ENCODE peak calls at places on chromosomes 5 and 9, in six cellular contexts. One of them, this sample, is unnamed. For H3K4me1, the result is how much of the 10 kb centered on the place peaks cover.

GRCh38 chr5:79728396-79728795 is 38.8 kb downstream of the CMYA5 start:
- DNase-seq in tibial artery: no peak
- DNase-seq in mesendoderm: no peak
- DNase-seq in tibial nerve: no peak
- DNase-seq in transverse colon: no peak
- DNase-seq in SJSA1: no peak
- DNase-seq in this sample: no peak

GRCh38 chr9:119094086-119094485 is 275.1 kb downstream of the BRINP1 start:
- DNase-seq in transverse colon: no peak
- DNase-seq in tibial nerve: no peak
- DNase-seq in mesendoderm: no peak
- DNase-seq in tibial artery: no peak
- DNase-seq in SJSA1: no peak
- DNase-seq in this sample: no peak

GRCh38 chr5:44719856-44720255 is 88.9 kb upstream of the MRPS30 start:
- DNase-seq in transverse colon: no peak
- DNase-seq in tibial nerve: no peak
- DNase-seq in SJSA1: no peak
- DNase-seq in tibial artery: no peak
- DNase-seq in mesendoderm: peak
- DNase-seq in this sample: no peak

GRCh38 chr5:120017523-120017922 is 388.2 kb downstream of the FAM170A start:
- DNase-seq in tibial nerve: no peak
- DNase-seq in mesendoderm: no peak
- DNase-seq in SJSA1: no peak
- DNase-seq in transverse colon: no peak
- DNase-seq in tibial artery: no peak
- DNase-seq in this sample: no peak

GRCh38 chr5:138178516-138179276 is at the start of the genes BRD8 and KIF20A:
- DNase-seq in mesendoderm: peak
- DNase-seq in tibial nerve: peak
- DNase-seq in tibial artery: peak
- DNase-seq in transverse colon: peak
- DNase-seq in SJSA1: peak
- DNase-seq in this sample: peak

GRCh38 chr9:21778300-21778699 is 24.1 kb upstream of the MTAP start:
- DNase-seq in transverse colon: no peak
- DNase-seq in mesendoderm: no peak
- DNase-seq in tibial nerve: no peak
- DNase-seq in SJSA1: no peak
- DNase-seq in tibial artery: no peak
- DNase-seq in this sample: no peak

GRCh38 chr5:41291323-41291722 is 78.0 kb upstream of the C6 start:
- DNase-seq in transverse colon: no peak
- DNase-seq in tibial artery: no peak
- DNase-seq in mesendoderm: no peak
- DNase-seq in SJSA1: no peak
- DNase-seq in tibial nerve: no peak
- DNase-seq in this sample: no peak

GRCh38 chr9:108612510-108612909 is 243.3 kb downstream of the ACTL7B start:
- DNase-seq in tibial nerve: no peak
- DNase-seq in SJSA1: no peak
- DNase-seq in transverse colon: no peak
- DNase-seq in tibial artery: no peak
- DNase-seq in mesendoderm: no peak
- DNase-seq in this sample: no peak

GRCh38 chr9:97319380-97319779 is 11.9 kb downstream of the CCDC180 start:
- DNase-seq in SJSA1: no peak
- DNase-seq in tibial artery: no peak
- DNase-seq in transverse colon: no peak
- DNase-seq in mesendoderm: no peak
- DNase-seq in tibial nerve: no peak
- DNase-seq in this sample: no peak

GRCh38 chr5:37723147-37723961 is 116.5 kb downstream of the GDNF start:
- DNase-seq in SJSA1: no peak
- DNase-seq in transverse colon: no peak
- DNase-seq in tibial artery: no peak
- DNase-seq in tibial nerve: no peak
- DNase-seq in mesendoderm: peak
- DNase-seq in this sample: peak

GRCh38 chr9:32603914-32604852 is 31.2 kb upstream of the NDUFB6 start:
- DNase-seq in SJSA1: no peak
- DNase-seq in tibial artery: no peak
- DNase-seq in transverse colon: no peak
- DNase-seq in mesendoderm: no peak
- DNase-seq in tibial nerve: no peak
- DNase-seq in this sample: no peak
- H3K4me1 ChIP-seq in SJSA1: under half
- H3K4me1 ChIP-seq in tibial artery: under half
- H3K4me1 ChIP-seq in transverse colon: under half
- H3K4me1 ChIP-seq in mesendoderm: under half
- H3K4me1 ChIP-seq in tibial nerve: under half
- H3K4me1 ChIP-seq in this sample: under half

DNA sequence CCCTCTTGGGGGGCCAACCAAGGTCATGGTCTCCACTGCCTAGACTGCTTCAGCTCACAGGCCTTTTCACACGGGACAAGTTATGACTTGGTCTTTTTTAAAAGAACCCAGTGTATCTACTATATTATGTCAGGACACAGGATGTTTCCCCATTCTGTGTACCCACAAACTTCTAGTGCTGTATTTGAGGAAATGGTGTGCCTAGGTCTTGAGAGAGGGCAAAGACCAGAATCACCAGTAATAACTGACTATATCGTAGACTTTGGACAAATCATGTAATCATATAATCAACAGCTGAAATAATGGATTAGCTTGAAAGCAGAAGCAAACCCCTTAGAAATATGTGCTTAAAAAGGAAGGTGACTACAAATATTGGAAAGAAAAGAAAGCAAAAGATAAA is 133.3 kb downstream of the ARL15 start:
- DNase-seq in transverse colon: no peak
- DNase-seq in mesendoderm: no peak
- DNase-seq in SJSA1: no peak
- DNase-seq in tibial nerve: no peak
- DNase-seq in tibial artery: no peak
- DNase-seq in this sample: no peak
- H3K4me1 ChIP-seq in transverse colon: under half
- H3K4me1 ChIP-seq in mesendoderm: under half
- H3K4me1 ChIP-seq in SJSA1: under half
- H3K4me1 ChIP-seq in tibial nerve: under half
- H3K4me1 ChIP-seq in tibial artery: under half
- H3K4me1 ChIP-seq in this sample: under half

GRCh38 chr5:1835431-1835830 is 34.2 kb downstream of the NDUFS6 start:
- DNase-seq in mesendoderm: no peak
- DNase-seq in SJSA1: no peak
- DNase-seq in tibial artery: peak
- DNase-seq in transverse colon: no peak
- DNase-seq in tibial nerve: no peak
- DNase-seq in this sample: no peak

GRCh38 chr5:1832511-1833250 is 31.5 kb downstream of the NDUFS6 start:
- DNase-seq in tibial artery: no peak
- DNase-seq in transverse colon: no peak
- DNase-seq in SJSA1: no peak
- DNase-seq in mesendoderm: no peak
- DNase-seq in tibial nerve: no peak
- DNase-seq in this sample: no peak

GRCh38 chr5:1833264-1834021 is 32.2 kb downstream of the NDUFS6 start:
- DNase-seq in transverse colon: no peak
- DNase-seq in tibial nerve: no peak
- DNase-seq in tibial artery: no peak
- DNase-seq in SJSA1: no peak
- DNase-seq in mesendoderm: no peak
- DNase-seq in this sample: no peak

GRCh38 chr5:1834721-1835425 is 33.7 kb downstream of the NDUFS6 start:
- DNase-seq in tibial artery: peak
- DNase-seq in transverse colon: no peak
- DNase-seq in SJSA1: no peak
- DNase-seq in tibial nerve: no peak
- DNase-seq in mesendoderm: no peak
- DNase-seq in this sample: no peak

GRCh38 chr5:1834022-1834551 is 32.9 kb downstream of the NDUFS6 start:
- DNase-seq in transverse colon: no peak
- DNase-seq in mesendoderm: no peak
- DNase-seq in tibial nerve: no peak
- DNase-seq in tibial artery: peak
- DNase-seq in SJSA1: no peak
- DNase-seq in this sample: no peak
- H3K4me1 ChIP-seq in transverse colon: under half
- H3K4me1 ChIP-seq in mesendoderm: under half
- H3K4me1 ChIP-seq in tibial nerve: under half
- H3K4me1 ChIP-seq in tibial artery: under half
- H3K4me1 ChIP-seq in SJSA1: under half
- H3K4me1 ChIP-seq in this sample: under half

DNA sequence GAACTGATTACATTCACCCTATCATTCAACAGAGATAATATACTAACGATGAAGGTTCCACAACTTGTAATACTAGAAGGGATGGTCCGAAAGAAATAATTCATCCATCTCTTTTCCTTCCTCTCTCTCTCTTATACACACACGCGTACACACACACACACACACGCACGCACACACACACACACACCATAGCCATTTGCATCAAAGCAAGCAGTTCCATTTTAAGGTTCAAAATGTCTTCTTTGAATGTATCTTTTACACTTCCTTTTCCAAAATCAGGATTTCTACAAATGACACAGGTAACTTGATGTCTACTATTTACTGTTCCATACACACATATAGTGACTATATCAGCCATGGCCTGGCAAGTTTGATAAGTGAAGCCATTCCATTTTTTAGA is 932 bp downstream of the GDA start:
- DNase-seq in tibial artery: no peak
- DNase-seq in mesendoderm: no peak
- DNase-seq in transverse colon: no peak
- DNase-seq in tibial nerve: no peak
- DNase-seq in SJSA1: no peak
- DNase-seq in this sample: no peak
- H3K4me1 ChIP-seq in tibial artery: under half
- H3K4me1 ChIP-seq in mesendoderm: under half
- H3K4me1 ChIP-seq in transverse colon: under half
- H3K4me1 ChIP-seq in tibial nerve: under half
- H3K4me1 ChIP-seq in SJSA1: under half
- H3K4me1 ChIP-seq in this sample: under half

GRCh38 chr5:124538931-124539330 is 207.5 kb downstream of the ZNF608 start:
- DNase-seq in SJSA1: no peak
- DNase-seq in transverse colon: no peak
- DNase-seq in tibial artery: no peak
- DNase-seq in tibial nerve: no peak
- DNase-seq in mesendoderm: no peak
- DNase-seq in this sample: no peak

GRCh38 chr5:124536333-124536732 is 210.1 kb downstream of the ZNF608 start:
- DNase-seq in SJSA1: no peak
- DNase-seq in mesendoderm: no peak
- DNase-seq in transverse colon: no peak
- DNase-seq in tibial artery: no peak
- DNase-seq in tibial nerve: no peak
- DNase-seq in this sample: no peak

GRCh38 chr5:124537136-124537919 is 209.1 kb downstream of the ZNF608 start:
- DNase-seq in transverse colon: no peak
- DNase-seq in mesendoderm: no peak
- DNase-seq in tibial artery: no peak
- DNase-seq in SJSA1: no peak
- DNase-seq in tibial nerve: no peak
- DNase-seq in this sample: no peak

GRCh38 chr5:124538196-124538595 is 208.2 kb downstream of the ZNF608 start:
- DNase-seq in mesendoderm: no peak
- DNase-seq in tibial artery: no peak
- DNase-seq in transverse colon: no peak
- DNase-seq in tibial nerve: no peak
- DNase-seq in SJSA1: no peak
- DNase-seq in this sample: no peak
- H3K4me1 ChIP-seq in mesendoderm: under half
- H3K4me1 ChIP-seq in tibial artery: under half
- H3K4me1 ChIP-seq in transverse colon: under half
- H3K4me1 ChIP-seq in tibial nerve: under half
- H3K4me1 ChIP-seq in SJSA1: under half
- H3K4me1 ChIP-seq in this sample: under half

GRCh38 chr5:62271370-62271769 is 34.6 kb upstream of the KIF2A start:
- DNase-seq in tibial nerve: no peak
- DNase-seq in SJSA1: no peak
- DNase-seq in transverse colon: no peak
- DNase-seq in mesendoderm: no peak
- DNase-seq in tibial artery: no peak
- DNase-seq in this sample: no peak
- H3K4me1 ChIP-seq in tibial nerve: under half
- H3K4me1 ChIP-seq in SJSA1: under half
- H3K4me1 ChIP-seq in transverse colon: under half
- H3K4me1 ChIP-seq in mesendoderm: under half
- H3K4me1 ChIP-seq in tibial artery: under half
- H3K4me1 ChIP-seq in this sample: under half

GRCh38 chr5:143447983-143448382 is 44.5 kb upstream of the NR3C1 start:
- DNase-seq in tibial nerve: no peak
- DNase-seq in mesendoderm: no peak
- DNase-seq in SJSA1: no peak
- DNase-seq in tibial artery: no peak
- DNase-seq in transverse colon: no peak
- DNase-seq in this sample: no peak
- H3K4me1 ChIP-seq in tibial nerve: under half
- H3K4me1 ChIP-seq in mesendoderm: under half
- H3K4me1 ChIP-seq in SJSA1: under half
- H3K4me1 ChIP-seq in tibial artery: under half
- H3K4me1 ChIP-seq in transverse colon: under half
- H3K4me1 ChIP-seq in this sample: under half

GRCh38 chr9:116178481-116179211 is 25.1 kb downstream of the PAPPA start:
- DNase-seq in tibial nerve: no peak
- DNase-seq in tibial artery: no peak
- DNase-seq in mesendoderm: no peak
- DNase-seq in SJSA1: no peak
- DNase-seq in transverse colon: no peak
- DNase-seq in this sample: no peak

GRCh38 chr9:116187570-116188170 is 34.1 kb downstream of the PAPPA start:
- DNase-seq in tibial nerve: no peak
- DNase-seq in SJSA1: no peak
- DNase-seq in tibial artery: no peak
- DNase-seq in transverse colon: no peak
- DNase-seq in mesendoderm: no peak
- DNase-seq in this sample: no peak

DNA sequence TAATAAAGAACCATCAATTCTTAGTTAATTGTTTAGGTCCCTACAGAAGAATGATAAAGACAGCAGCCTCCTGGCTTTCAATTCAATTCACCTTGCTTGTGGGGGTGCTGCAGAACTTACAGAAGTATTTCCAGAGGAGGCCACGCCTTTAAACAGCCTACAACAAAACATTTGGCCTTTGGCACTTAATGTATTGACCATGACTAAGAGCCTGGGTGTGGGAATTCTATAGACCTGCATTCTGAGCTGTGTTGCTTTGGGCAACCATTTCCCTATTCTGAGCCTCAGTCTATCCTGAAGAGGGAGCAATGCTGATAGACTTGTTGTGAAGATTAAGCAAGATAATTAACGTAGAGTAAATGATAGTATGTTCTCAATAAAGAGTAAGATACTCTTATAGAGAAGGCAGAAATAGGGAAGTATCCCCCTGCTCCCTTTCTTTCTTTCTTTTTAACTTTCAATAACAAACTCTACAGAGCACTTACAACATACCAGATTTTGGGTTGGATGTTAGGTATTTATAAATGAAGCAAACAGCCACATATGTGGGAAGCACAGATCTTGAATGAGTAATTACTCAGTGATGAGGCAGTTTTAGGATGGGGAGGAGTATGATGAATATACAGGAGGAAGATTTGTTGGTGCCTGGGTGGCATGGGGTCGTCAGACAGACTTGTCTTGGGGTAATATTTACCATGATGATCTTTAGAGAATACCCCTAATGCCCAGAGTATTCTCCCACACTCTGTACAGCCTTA is 28.4 kb downstream of the PAPPA start:
- DNase-seq in SJSA1: no peak
- DNase-seq in transverse colon: no peak
- DNase-seq in tibial nerve: no peak
- DNase-seq in tibial artery: no peak
- DNase-seq in mesendoderm: peak
- DNase-seq in this sample: peak
- H3K4me1 ChIP-seq in SJSA1: under half
- H3K4me1 ChIP-seq in transverse colon: under half
- H3K4me1 ChIP-seq in tibial nerve: under half
- H3K4me1 ChIP-seq in tibial artery: under half
- H3K4me1 ChIP-seq in mesendoderm: under half
- H3K4me1 ChIP-seq in this sample: under half